ENCODE peak calls at places on chromosomes 6 and 20, in ten cellular contexts. One of them, this sample, is unnamed.

GRCh38 chr6:139181236-139181635 is 46.4 kb downstream of the HECA start:
- DNase-seq in CD4-positive, alpha-beta T cell: no peak
- DNase-seq in B cell: no peak
- DNase-seq in activated B cell treated with CpG ODN at 0.5 μM for 24 hours: no peak
- DNase-seq in mesothelial cell of epicardium: no peak
- DNase-seq in Calu3: no peak
- DNase-seq in MM.1S: no peak
- DNase-seq in sigmoid colon: no peak
- DNase-seq in A673: no peak
- DNase-seq in IMR-90: no peak
- DNase-seq in this sample: no peak

GRCh38 chr20:22465622-22466446 is 118.5 kb downstream of the FOXA2 start:
- DNase-seq in mesothelial cell of epicardium: no peak
- DNase-seq in Calu3: no peak
- DNase-seq in B cell: no peak
- DNase-seq in sigmoid colon: no peak
- DNase-seq in MM.1S: no peak
- DNase-seq in A673: no peak
- DNase-seq in IMR-90: no peak
- DNase-seq in activated B cell treated with CpG ODN at 0.5 μM for 24 hours: no peak
- DNase-seq in CD4-positive, alpha-beta T cell: no peak
- DNase-seq in this sample: no peak

GRCh38 chr6:25882066-25882496 is 8.0 kb upstream of the SLC17A3 start:
- DNase-seq in mesothelial cell of epicardium: no peak
- DNase-seq in activated B cell treated with CpG ODN at 0.5 μM for 24 hours: peak
- DNase-seq in Calu3: no peak
- DNase-seq in sigmoid colon: no peak
- DNase-seq in B cell: peak
- DNase-seq in A673: peak
- DNase-seq in IMR-90: no peak
- DNase-seq in CD4-positive, alpha-beta T cell: peak
- DNase-seq in MM.1S: peak
- DNase-seq in this sample: no peak

GRCh38 chr20:20019123-20019522 is 2.0 kb downstream of the NAA20 start:
- DNase-seq in IMR-90: no peak
- DNase-seq in activated B cell treated with CpG ODN at 0.5 μM for 24 hours: no peak
- DNase-seq in MM.1S: no peak
- DNase-seq in Calu3: peak
- DNase-seq in CD4-positive, alpha-beta T cell: no peak
- DNase-seq in B cell: no peak
- DNase-seq in mesothelial cell of epicardium: no peak
- DNase-seq in sigmoid colon: no peak
- DNase-seq in A673: no peak
- DNase-seq in this sample: no peak

GRCh38 chr6:73329201-73329600 is 24.9 kb downstream of the DPPA5 start:
- DNase-seq in mesothelial cell of epicardium: no peak
- DNase-seq in activated B cell treated with CpG ODN at 0.5 μM for 24 hours: no peak
- DNase-seq in sigmoid colon: no peak
- DNase-seq in Calu3: no peak
- DNase-seq in IMR-90: no peak
- DNase-seq in B cell: no peak
- DNase-seq in MM.1S: no peak
- DNase-seq in A673: no peak
- DNase-seq in CD4-positive, alpha-beta T cell: no peak
- DNase-seq in this sample: no peak

GRCh38 chr6:111589366-111589765 is 16.3 kb downstream of the TRAF3IP2 start:
- DNase-seq in IMR-90: peak
- DNase-seq in CD4-positive, alpha-beta T cell: no peak
- DNase-seq in activated B cell treated with CpG ODN at 0.5 μM for 24 hours: no peak
- DNase-seq in mesothelial cell of epicardium: no peak
- DNase-seq in MM.1S: no peak
- DNase-seq in A673: no peak
- DNase-seq in Calu3: peak
- DNase-seq in B cell: no peak
- DNase-seq in sigmoid colon: no peak
- DNase-seq in this sample: no peak

GRCh38 chr6:99219788-99220187 is 129.7 kb downstream of the FAXC start:
- DNase-seq in Calu3: peak
- DNase-seq in B cell: no peak
- DNase-seq in sigmoid colon: no peak
- DNase-seq in IMR-90: no peak
- DNase-seq in A673: peak
- DNase-seq in mesothelial cell of epicardium: no peak
- DNase-seq in CD4-positive, alpha-beta T cell: no peak
- DNase-seq in MM.1S: no peak
- DNase-seq in activated B cell treated with CpG ODN at 0.5 μM for 24 hours: no peak
- DNase-seq in this sample: no peak

GRCh38 chr6:127844529-127844928 is 56.3 kb downstream of the THEMIS start:
- DNase-seq in A673: no peak
- DNase-seq in activated B cell treated with CpG ODN at 0.5 μM for 24 hours: no peak
- DNase-seq in CD4-positive, alpha-beta T cell: no peak
- DNase-seq in mesothelial cell of epicardium: no peak
- DNase-seq in MM.1S: no peak
- DNase-seq in Calu3: no peak
- DNase-seq in B cell: no peak
- DNase-seq in IMR-90: peak
- DNase-seq in sigmoid colon: no peak
- DNase-seq in this sample: no peak

GRCh38 chr6:106431972-106432371 is 71.5 kb downstream of the CRYBG1 start:
- DNase-seq in MM.1S: no peak
- DNase-seq in activated B cell treated with CpG ODN at 0.5 μM for 24 hours: no peak
- DNase-seq in B cell: no peak
- DNase-seq in CD4-positive, alpha-beta T cell: no peak
- DNase-seq in sigmoid colon: no peak
- DNase-seq in mesothelial cell of epicardium: no peak
- DNase-seq in Calu3: no peak
- DNase-seq in A673: no peak
- DNase-seq in IMR-90: no peak
- DNase-seq in this sample: no peak

GRCh38 chr6:106434530-106434929 is 74.0 kb downstream of the CRYBG1 start:
- DNase-seq in MM.1S: no peak
- DNase-seq in mesothelial cell of epicardium: no peak
- DNase-seq in Calu3: no peak
- DNase-seq in CD4-positive, alpha-beta T cell: no peak
- DNase-seq in activated B cell treated with CpG ODN at 0.5 μM for 24 hours: no peak
- DNase-seq in A673: no peak
- DNase-seq in sigmoid colon: no peak
- DNase-seq in IMR-90: no peak
- DNase-seq in B cell: no peak
- DNase-seq in this sample: no peak

GRCh38 chr6:106426258-106426657 is 65.7 kb downstream of the CRYBG1 start:
- DNase-seq in IMR-90: no peak
- DNase-seq in Calu3: no peak
- DNase-seq in mesothelial cell of epicardium: no peak
- DNase-seq in activated B cell treated with CpG ODN at 0.5 μM for 24 hours: no peak
- DNase-seq in B cell: no peak
- DNase-seq in CD4-positive, alpha-beta T cell: no peak
- DNase-seq in sigmoid colon: no peak
- DNase-seq in A673: no peak
- DNase-seq in MM.1S: no peak
- DNase-seq in this sample: no peak

GRCh38 chr6:106431405-106431804 is 70.9 kb downstream of the CRYBG1 start:
- DNase-seq in A673: no peak
- DNase-seq in sigmoid colon: no peak
- DNase-seq in CD4-positive, alpha-beta T cell: no peak
- DNase-seq in MM.1S: no peak
- DNase-seq in mesothelial cell of epicardium: no peak
- DNase-seq in activated B cell treated with CpG ODN at 0.5 μM for 24 hours: no peak
- DNase-seq in IMR-90: no peak
- DNase-seq in Calu3: no peak
- DNase-seq in B cell: no peak
- DNase-seq in this sample: no peak
- TF ChIP-seq CTCF in A673: no peak
- TF ChIP-seq CTCF in sigmoid colon: no peak
- TF ChIP-seq CTCF in CD4-positive, alpha-beta T cell: no peak
- TF ChIP-seq CTCF in MM.1S: no peak
- TF ChIP-seq CTCF in mesothelial cell of epicardium: no peak
- TF ChIP-seq CTCF in activated B cell treated with CpG ODN at 0.5 μM for 24 hours: no peak
- TF ChIP-seq CTCF in IMR-90: no peak
- TF ChIP-seq CTCF in Calu3: no peak
- TF ChIP-seq CTCF in B cell: no peak
- TF ChIP-seq CTCF in this sample: no peak

DNA sequence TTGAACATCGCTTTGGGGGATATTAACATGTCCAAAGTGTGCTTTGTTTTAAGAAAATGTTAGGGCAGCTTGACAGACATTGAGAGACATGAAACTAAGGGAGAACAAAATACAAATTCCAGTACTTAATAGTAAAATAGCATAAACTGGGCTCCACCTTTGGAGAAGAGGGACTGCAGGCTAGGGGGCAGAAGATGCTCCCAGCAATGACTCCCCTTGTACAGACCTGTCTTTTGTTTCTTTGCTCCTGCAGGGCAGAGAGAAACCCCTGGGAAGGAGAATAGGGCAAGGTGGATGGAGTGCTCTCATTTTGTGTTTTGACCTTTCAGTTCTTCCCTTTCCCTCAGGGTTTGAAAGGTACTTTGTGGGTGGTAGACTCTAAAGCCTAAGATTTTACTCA is 115.6 kb upstream of the PLCB4 start:
- DNase-seq in MM.1S: no peak
- DNase-seq in activated B cell treated with CpG ODN at 0.5 μM for 24 hours: no peak
- DNase-seq in mesothelial cell of epicardium: no peak
- DNase-seq in sigmoid colon: no peak
- DNase-seq in IMR-90: no peak
- DNase-seq in Calu3: no peak
- DNase-seq in A673: no peak
- DNase-seq in CD4-positive, alpha-beta T cell: no peak
- DNase-seq in B cell: no peak
- DNase-seq in this sample: no peak
- TF ChIP-seq CTCF in MM.1S: no peak
- TF ChIP-seq CTCF in activated B cell treated with CpG ODN at 0.5 μM for 24 hours: no peak
- TF ChIP-seq CTCF in mesothelial cell of epicardium: no peak
- TF ChIP-seq CTCF in sigmoid colon: no peak
- TF ChIP-seq CTCF in IMR-90: no peak
- TF ChIP-seq CTCF in Calu3: no peak
- TF ChIP-seq CTCF in A673: peak
- TF ChIP-seq CTCF in CD4-positive, alpha-beta T cell: no peak
- TF ChIP-seq CTCF in B cell: no peak
- TF ChIP-seq CTCF in this sample: no peak

GRCh38 chr6:161151660-161152526 is 122.0 kb downstream of the AGPAT4 start:
- DNase-seq in mesothelial cell of epicardium: no peak
- DNase-seq in A673: no peak
- DNase-seq in IMR-90: no peak
- DNase-seq in activated B cell treated with CpG ODN at 0.5 μM for 24 hours: no peak
- DNase-seq in sigmoid colon: peak
- DNase-seq in CD4-positive, alpha-beta T cell: no peak
- DNase-seq in B cell: no peak
- DNase-seq in Calu3: no peak
- DNase-seq in MM.1S: no peak
- DNase-seq in this sample: no peak

GRCh38 chr6:161154796-161155335 is 119.0 kb downstream of the AGPAT4 start:
- DNase-seq in Calu3: no peak
- DNase-seq in B cell: no peak
- DNase-seq in sigmoid colon: peak
- DNase-seq in MM.1S: no peak
- DNase-seq in IMR-90: no peak
- DNase-seq in A673: no peak
- DNase-seq in activated B cell treated with CpG ODN at 0.5 μM for 24 hours: no peak
- DNase-seq in mesothelial cell of epicardium: no peak
- DNase-seq in CD4-positive, alpha-beta T cell: no peak
- DNase-seq in this sample: no peak

GRCh38 chr6:161152527-161152862 is 121.4 kb downstream of the AGPAT4 start:
- DNase-seq in B cell: no peak
- DNase-seq in MM.1S: no peak
- DNase-seq in CD4-positive, alpha-beta T cell: no peak
- DNase-seq in mesothelial cell of epicardium: no peak
- DNase-seq in A673: no peak
- DNase-seq in IMR-90: no peak
- DNase-seq in Calu3: no peak
- DNase-seq in sigmoid colon: peak
- DNase-seq in activated B cell treated with CpG ODN at 0.5 μM for 24 hours: no peak
- DNase-seq in this sample: no peak

GRCh38 chr6:161153725-161154124 is 120.1 kb downstream of the AGPAT4 start:
- DNase-seq in CD4-positive, alpha-beta T cell: no peak
- DNase-seq in A673: no peak
- DNase-seq in mesothelial cell of epicardium: no peak
- DNase-seq in IMR-90: no peak
- DNase-seq in B cell: no peak
- DNase-seq in sigmoid colon: peak
- DNase-seq in MM.1S: no peak
- DNase-seq in Calu3: no peak
- DNase-seq in activated B cell treated with CpG ODN at 0.5 μM for 24 hours: no peak
- DNase-seq in this sample: no peak

DNA sequence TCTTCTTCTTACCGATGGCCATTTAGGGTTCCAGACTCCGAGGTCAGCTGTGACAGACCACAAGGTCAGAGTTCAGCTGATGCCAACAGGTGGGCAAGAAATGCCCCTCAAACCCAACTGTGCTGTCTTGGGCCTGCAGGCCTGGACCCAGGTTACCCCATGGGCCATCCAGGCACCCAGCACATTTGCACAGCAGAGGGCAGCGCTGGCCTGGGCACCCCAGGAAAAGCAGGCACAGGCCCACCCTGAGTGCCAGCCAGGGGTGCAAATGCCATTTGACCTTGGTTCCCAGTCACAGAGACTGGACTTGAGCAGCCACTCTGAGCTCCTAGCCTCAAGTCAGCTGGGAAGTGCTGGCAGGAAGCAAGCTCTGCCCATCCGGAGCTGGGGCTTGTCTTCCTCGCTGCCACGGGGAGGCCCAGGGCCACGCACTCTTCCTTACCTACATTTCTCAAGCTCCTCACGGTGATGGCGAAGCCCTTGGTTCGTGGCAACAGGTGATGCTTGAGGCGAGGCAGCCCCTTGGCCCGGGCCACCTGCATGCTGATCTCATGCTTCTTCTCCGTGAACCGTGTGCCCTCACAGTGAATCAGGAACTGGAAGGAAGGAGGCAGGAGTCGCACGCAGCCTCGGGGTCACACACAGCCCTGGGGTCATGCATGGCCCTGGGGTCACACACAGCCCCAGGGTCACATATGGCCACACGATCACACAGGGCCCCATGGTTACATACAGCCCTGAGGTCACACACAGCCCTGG is 120.8 kb downstream of the AGPAT4 start:
- DNase-seq in MM.1S: no peak
- DNase-seq in B cell: peak
- DNase-seq in A673: no peak
- DNase-seq in IMR-90: no peak
- DNase-seq in sigmoid colon: peak
- DNase-seq in Calu3: peak
- DNase-seq in mesothelial cell of epicardium: no peak
- DNase-seq in CD4-positive, alpha-beta T cell: no peak
- DNase-seq in activated B cell treated with CpG ODN at 0.5 μM for 24 hours: no peak
- DNase-seq in this sample: no peak
- TF ChIP-seq CTCF in MM.1S: no peak
- TF ChIP-seq CTCF in B cell: peak
- TF ChIP-seq CTCF in A673: peak
- TF ChIP-seq CTCF in IMR-90: peak
- TF ChIP-seq CTCF in sigmoid colon: no peak
- TF ChIP-seq CTCF in Calu3: peak
- TF ChIP-seq CTCF in mesothelial cell of epicardium: no peak
- TF ChIP-seq CTCF in CD4-positive, alpha-beta T cell: no peak
- TF ChIP-seq CTCF in activated B cell treated with CpG ODN at 0.5 μM for 24 hours: no peak
- TF ChIP-seq CTCF in this sample: no peak

GRCh38 chr6:93420163-93420806 is 926 bp upstream of the EPHA7 start:
- DNase-seq in sigmoid colon: no peak
- DNase-seq in A673: peak
- DNase-seq in IMR-90: no peak
- DNase-seq in B cell: no peak
- DNase-seq in CD4-positive, alpha-beta T cell: no peak
- DNase-seq in Calu3: no peak
- DNase-seq in mesothelial cell of epicardium: no peak
- DNase-seq in MM.1S: no peak
- DNase-seq in activated B cell treated with CpG ODN at 0.5 μM for 24 hours: no peak
- DNase-seq in this sample: no peak

GRCh38 chr6:93424303-93425064 is 5.1 kb upstream of the EPHA7 start:
- DNase-seq in A673: peak
- DNase-seq in IMR-90: no peak
- DNase-seq in activated B cell treated with CpG ODN at 0.5 μM for 24 hours: no peak
- DNase-seq in Calu3: no peak
- DNase-seq in MM.1S: peak
- DNase-seq in sigmoid colon: no peak
- DNase-seq in mesothelial cell of epicardium: no peak
- DNase-seq in B cell: no peak
- DNase-seq in CD4-positive, alpha-beta T cell: no peak
- DNase-seq in this sample: no peak

GRCh38 chr6:93418448-93419303 is 683 bp downstream of the EPHA7 start:
- DNase-seq in A673: peak
- DNase-seq in Calu3: peak
- DNase-seq in sigmoid colon: peak
- DNase-seq in CD4-positive, alpha-beta T cell: no peak
- DNase-seq in activated B cell treated with CpG ODN at 0.5 μM for 24 hours: no peak
- DNase-seq in IMR-90: no peak
- DNase-seq in mesothelial cell of epicardium: peak
- DNase-seq in MM.1S: peak
- DNase-seq in B cell: peak
- DNase-seq in this sample: no peak

GRCh38 chr6:93419304-93420162 is at the start of gene EPHA7:
- DNase-seq in Calu3: peak
- DNase-seq in CD4-positive, alpha-beta T cell: no peak
- DNase-seq in sigmoid colon: peak
- DNase-seq in activated B cell treated with CpG ODN at 0.5 μM for 24 hours: no peak
- DNase-seq in MM.1S: peak
- DNase-seq in mesothelial cell of epicardium: peak
- DNase-seq in IMR-90: peak
- DNase-seq in B cell: peak
- DNase-seq in A673: peak
- DNase-seq in this sample: peak

GRCh38 chr6:93423542-93423941 is 4.2 kb upstream of the EPHA7 start:
- DNase-seq in activated B cell treated with CpG ODN at 0.5 μM for 24 hours: no peak
- DNase-seq in sigmoid colon: peak
- DNase-seq in IMR-90: no peak
- DNase-seq in A673: peak
- DNase-seq in CD4-positive, alpha-beta T cell: no peak
- DNase-seq in Calu3: peak
- DNase-seq in MM.1S: peak
- DNase-seq in B cell: no peak
- DNase-seq in mesothelial cell of epicardium: no peak
- DNase-seq in this sample: no peak
- TF ChIP-seq CTCF in activated B cell treated with CpG ODN at 0.5 μM for 24 hours: no peak
- TF ChIP-seq CTCF in sigmoid colon: no peak
- TF ChIP-seq CTCF in IMR-90: peak
- TF ChIP-seq CTCF in A673: peak
- TF ChIP-seq CTCF in CD4-positive, alpha-beta T cell: no peak
- TF ChIP-seq CTCF in Calu3: no peak
- TF ChIP-seq CTCF in MM.1S: peak
- TF ChIP-seq CTCF in B cell: peak
- TF ChIP-seq CTCF in mesothelial cell of epicardium: peak
- TF ChIP-seq CTCF in this sample: no peak

This sample was measured in omental fat pad.